ENCODE peak calls at places on chromosomes 7 and 10, in six cellular contexts. One of them, this sample, is unnamed.

GRCh38 chr10:15748137-15748536 is 28.4 kb upstream of the ITGA8 start:
- DNase-seq in fibroblast of mammary gland: no peak
- DNase-seq in AG09309: no peak
- DNase-seq in uterus: no peak
- DNase-seq in DND-41: no peak
- DNase-seq in Panc1: no peak
- DNase-seq in this sample: no peak

GRCh38 chr7:150378115-150378852 is 846 bp upstream of the ZNF775 start:
- DNase-seq in fibroblast of mammary gland: peak
- DNase-seq in DND-41: peak
- DNase-seq in uterus: peak
- DNase-seq in Panc1: no peak
- DNase-seq in AG09309: no peak
- DNase-seq in this sample: no peak

GRCh38 chr10:20142311-20142710 is 326.1 kb downstream of the PLXDC2 start:
- DNase-seq in fibroblast of mammary gland: no peak
- DNase-seq in Panc1: no peak
- DNase-seq in DND-41: no peak
- DNase-seq in AG09309: no peak
- DNase-seq in uterus: no peak
- DNase-seq in this sample: no peak

GRCh38 chr7:38374507-38374906 is 101.1 kb upstream of the TARP start:
- DNase-seq in uterus: no peak
- DNase-seq in AG09309: no peak
- DNase-seq in fibroblast of mammary gland: peak
- DNase-seq in DND-41: peak
- DNase-seq in Panc1: no peak
- DNase-seq in this sample: no peak

GRCh38 chr10:61939575-61940301 is 38.2 kb downstream of the ARID5B start:
- DNase-seq in fibroblast of mammary gland: peak
- DNase-seq in Panc1: peak
- DNase-seq in uterus: no peak
- DNase-seq in DND-41: no peak
- DNase-seq in AG09309: peak
- DNase-seq in this sample: peak

GRCh38 chr10:32065871-32066270 is 9.6 kb upstream of the KIF5B start:
- DNase-seq in Panc1: no peak
- DNase-seq in AG09309: peak
- DNase-seq in DND-41: no peak
- DNase-seq in uterus: no peak
- DNase-seq in fibroblast of mammary gland: peak
- DNase-seq in this sample: peak

GRCh38 chr10:105681051-105681450 is 1040.0 kb downstream of the SORCS3 start:
- DNase-seq in Panc1: no peak
- DNase-seq in fibroblast of mammary gland: no peak
- DNase-seq in AG09309: no peak
- DNase-seq in uterus: no peak
- DNase-seq in DND-41: no peak
- DNase-seq in this sample: no peak

GRCh38 chr10:5618829-5619228 is 47.6 kb downstream of the ASB13 start:
- DNase-seq in DND-41: no peak
- DNase-seq in fibroblast of mammary gland: no peak
- DNase-seq in AG09309: no peak
- DNase-seq in uterus: peak
- DNase-seq in Panc1: no peak
- DNase-seq in this sample: no peak

GRCh38 chr10:60883187-60883586 is 60.8 kb downstream of the RHOBTB1 start:
- DNase-seq in AG09309: no peak
- DNase-seq in uterus: no peak
- DNase-seq in fibroblast of mammary gland: peak
- DNase-seq in DND-41: peak
- DNase-seq in Panc1: peak
- DNase-seq in this sample: no peak

GRCh38 chr10:97771055-97771811 is 566 bp downstream of the SFRP5 start:
- DNase-seq in uterus: no peak
- DNase-seq in AG09309: no peak
- DNase-seq in DND-41: no peak
- DNase-seq in Panc1: no peak
- DNase-seq in fibroblast of mammary gland: peak
- DNase-seq in this sample: no peak

GRCh38 chr10:8700689-8701088 is 646.2 kb downstream of the GATA3 start:
- DNase-seq in Panc1: no peak
- DNase-seq in DND-41: no peak
- DNase-seq in uterus: no peak
- DNase-seq in fibroblast of mammary gland: no peak
- DNase-seq in AG09309: no peak
- DNase-seq in this sample: no peak

GRCh38 chr7:50372921-50373320 is 68.4 kb downstream of the IKZF1 start:
- DNase-seq in fibroblast of mammary gland: no peak
- DNase-seq in AG09309: no peak
- DNase-seq in uterus: no peak
- DNase-seq in DND-41: no peak
- DNase-seq in Panc1: no peak
- DNase-seq in this sample: no peak

GRCh38 chr7:92767427-92767826 is 68.9 kb downstream of the CDK6 start:
- DNase-seq in Panc1: no peak
- DNase-seq in DND-41: no peak
- DNase-seq in uterus: no peak
- DNase-seq in fibroblast of mammary gland: peak
- DNase-seq in AG09309: no peak
- DNase-seq in this sample: no peak

GRCh38 chr10:117259279-117259678 is 18.4 kb downstream of the SLC18A2 start:
- DNase-seq in fibroblast of mammary gland: no peak
- DNase-seq in Panc1: no peak
- DNase-seq in AG09309: no peak
- DNase-seq in uterus: no peak
- DNase-seq in DND-41: no peak
- DNase-seq in this sample: no peak

GRCh38 chr7:48458701-48459509 is 287.6 kb downstream of the ABCA13 start:
- DNase-seq in Panc1: no peak
- DNase-seq in AG09309: no peak
- DNase-seq in DND-41: no peak
- DNase-seq in uterus: no peak
- DNase-seq in fibroblast of mammary gland: no peak
- DNase-seq in this sample: no peak

GRCh38 chr10:124387078-124387874 is 31.4 kb downstream of the OAT start:
- DNase-seq in Panc1: no peak
- DNase-seq in fibroblast of mammary gland: no peak
- DNase-seq in uterus: no peak
- DNase-seq in DND-41: no peak
- DNase-seq in AG09309: no peak
- DNase-seq in this sample: no peak

GRCh38 chr10:100841528-100841927 is 71.2 kb upstream of the SLF2 start:
- DNase-seq in uterus: no peak
- DNase-seq in fibroblast of mammary gland: no peak
- DNase-seq in Panc1: no peak
- DNase-seq in AG09309: no peak
- DNase-seq in DND-41: no peak
- DNase-seq in this sample: no peak

GRCh38 chr10:44703241-44704155 is 207.6 kb upstream of the TMEM72 start:
- DNase-seq in Panc1: no peak
- DNase-seq in uterus: no peak
- DNase-seq in DND-41: no peak
- DNase-seq in AG09309: no peak
- DNase-seq in fibroblast of mammary gland: peak
- DNase-seq in this sample: no peak

GRCh38 chr7:116805100-116805544 is 57.3 kb upstream of the CAPZA2 start:
- DNase-seq in AG09309: peak
- DNase-seq in fibroblast of mammary gland: peak
- DNase-seq in Panc1: no peak
- DNase-seq in DND-41: no peak
- DNase-seq in uterus: no peak
- DNase-seq in this sample: no peak

GRCh38 chr7:82105463-82105862 is 335.6 kb upstream of the HGF start:
- DNase-seq in Panc1: peak
- DNase-seq in AG09309: no peak
- DNase-seq in uterus: no peak
- DNase-seq in fibroblast of mammary gland: peak
- DNase-seq in DND-41: no peak
- DNase-seq in this sample: peak

GRCh38 chr7:14219125-14219524 is 229.7 kb upstream of the ETV1 start:
- DNase-seq in uterus: no peak
- DNase-seq in fibroblast of mammary gland: no peak
- DNase-seq in Panc1: no peak
- DNase-seq in DND-41: no peak
- DNase-seq in AG09309: no peak
- DNase-seq in this sample: no peak

GRCh38 chr7:16850772-16851466 is 30.9 kb downstream of the AGR3 start:
- DNase-seq in DND-41: no peak
- DNase-seq in fibroblast of mammary gland: no peak
- DNase-seq in uterus: no peak
- DNase-seq in AG09309: no peak
- DNase-seq in Panc1: no peak
- DNase-seq in this sample: no peak

GRCh38 chr7:87220734-87221215 is 1.2 kb upstream of the TMEM243 start:
- DNase-seq in fibroblast of mammary gland: peak
- DNase-seq in Panc1: no peak
- DNase-seq in AG09309: no peak
- DNase-seq in DND-41: no peak
- DNase-seq in uterus: no peak
- DNase-seq in this sample: no peak

GRCh38 chr10:4765428-4765827 is 60.6 kb upstream of the AKR1E2 start:
- DNase-seq in fibroblast of mammary gland: peak
- DNase-seq in Panc1: no peak
- DNase-seq in uterus: no peak
- DNase-seq in DND-41: no peak
- DNase-seq in AG09309: no peak
- DNase-seq in this sample: no peak

GRCh38 chr10:77381750-77382149 is 255.9 kb downstream of the KCNMA1 start:
- DNase-seq in fibroblast of mammary gland: no peak
- DNase-seq in Panc1: no peak
- DNase-seq in uterus: no peak
- DNase-seq in DND-41: no peak
- DNase-seq in AG09309: no peak
- DNase-seq in this sample: no peak

GRCh38 chr7:24831240-24831639 is 74.0 kb upstream of the GSDME start:
- DNase-seq in AG09309: no peak
- DNase-seq in uterus: no peak
- DNase-seq in DND-41: no peak
- DNase-seq in fibroblast of mammary gland: peak
- DNase-seq in Panc1: no peak
- DNase-seq in this sample: no peak

DNA sequence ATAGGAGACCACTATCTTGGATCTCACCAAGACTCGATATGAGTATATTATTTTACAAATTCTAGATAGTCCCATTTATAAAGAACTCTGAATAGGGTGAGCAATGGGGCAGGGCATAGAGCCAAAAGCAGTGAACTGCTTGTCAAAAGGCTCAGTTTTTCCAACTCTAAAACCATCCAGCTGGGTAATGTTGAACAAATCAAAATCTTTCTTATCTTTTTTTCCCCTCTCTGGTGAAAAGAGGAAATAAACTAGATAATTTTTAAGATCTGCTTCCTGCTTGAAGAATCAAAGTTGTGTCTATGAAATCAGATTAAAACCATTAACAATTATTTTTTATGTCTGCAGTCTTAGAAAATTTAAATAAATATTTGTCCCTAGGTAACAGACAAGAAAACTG is 178.6 kb downstream of the REEP3 start:
- DNase-seq in Panc1: no peak
- DNase-seq in fibroblast of mammary gland: peak
- DNase-seq in uterus: peak
- DNase-seq in DND-41: no peak
- DNase-seq in AG09309: no peak
- DNase-seq in this sample: no peak
- H3K4me3 ChIP-seq in Panc1: no peak
- H3K4me3 ChIP-seq in fibroblast of mammary gland: no peak
- H3K4me3 ChIP-seq in uterus: no peak
- H3K4me3 ChIP-seq in DND-41: no peak
- H3K4me3 ChIP-seq in AG09309: no peak
- H3K4me3 ChIP-seq in this sample: no peak

DNA sequence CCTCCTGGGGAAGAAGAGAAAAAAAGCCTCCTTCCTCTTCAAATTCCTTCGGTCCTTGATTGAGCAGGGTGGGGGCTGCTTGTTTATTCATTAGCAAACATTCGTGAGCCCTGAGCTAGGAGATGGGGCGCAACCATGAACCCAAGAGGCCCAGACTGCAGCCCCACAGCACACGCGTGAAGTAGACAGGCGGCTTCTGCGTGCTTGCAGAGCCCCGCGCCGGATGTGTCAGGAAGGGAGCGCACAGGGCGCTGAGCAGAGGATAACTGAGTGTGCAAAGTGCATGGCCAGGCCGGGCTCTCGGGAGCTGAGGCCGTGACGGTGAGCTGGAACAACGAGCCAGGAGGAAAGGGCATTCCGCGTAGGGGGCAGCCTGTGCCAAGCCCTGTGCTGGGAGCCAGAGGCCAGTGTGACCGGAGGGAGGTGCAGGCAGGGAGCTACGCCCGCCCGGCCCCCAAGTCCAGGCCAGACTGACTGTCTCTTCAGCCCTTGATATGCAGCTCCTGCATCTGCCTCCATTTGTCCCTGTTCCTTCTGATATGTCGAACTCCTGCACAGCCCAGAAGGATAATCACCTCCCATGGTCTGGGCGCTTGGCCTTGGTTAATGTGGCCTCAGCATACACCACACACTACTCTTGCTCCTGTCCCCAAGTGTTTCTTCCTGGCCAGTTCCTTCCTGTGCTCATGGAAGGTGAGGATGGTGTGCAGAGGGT is 4.6 kb downstream of the FOXL3 start:
- DNase-seq in DND-41: no peak
- DNase-seq in AG09309: no peak
- DNase-seq in uterus: no peak
- DNase-seq in fibroblast of mammary gland: no peak
- DNase-seq in Panc1: no peak
- DNase-seq in this sample: no peak
- H3K4me3 ChIP-seq in DND-41: no peak
- H3K4me3 ChIP-seq in AG09309: no peak
- H3K4me3 ChIP-seq in uterus: no peak
- H3K4me3 ChIP-seq in fibroblast of mammary gland: no peak
- H3K4me3 ChIP-seq in Panc1: no peak
- H3K4me3 ChIP-seq in this sample: no peak

DNA sequence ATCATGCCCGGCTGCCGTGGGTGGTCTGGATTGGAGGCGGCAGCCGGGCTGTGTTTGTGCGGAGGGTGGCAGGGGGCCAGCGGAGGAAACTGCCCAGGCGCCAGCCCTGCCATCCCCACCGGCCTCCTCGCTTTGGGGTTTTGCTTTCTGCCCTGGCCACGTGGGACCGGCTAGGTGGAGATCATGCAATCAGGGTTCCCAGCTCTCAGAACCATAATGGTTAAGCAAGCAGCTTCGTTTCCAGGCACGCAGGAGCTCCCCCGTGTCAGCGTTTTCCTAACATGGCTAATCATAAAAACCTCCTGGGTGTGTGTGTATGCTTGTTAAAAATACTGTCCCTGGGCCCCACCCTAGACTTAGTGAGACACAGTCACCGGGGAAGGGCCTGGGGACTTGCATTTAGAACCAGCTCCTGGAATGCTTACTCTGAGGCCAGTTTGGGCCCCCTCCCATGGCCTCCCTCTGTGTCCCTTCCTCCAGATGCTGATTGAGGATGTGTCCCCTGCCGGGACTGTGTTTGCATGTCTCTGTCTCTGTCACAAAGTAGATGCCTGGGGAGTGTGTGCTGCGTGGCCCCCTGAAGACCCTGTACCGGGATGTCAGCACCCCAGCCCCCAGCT is 119.3 kb downstream of the CUX1 start:
- DNase-seq in Panc1: no peak
- DNase-seq in AG09309: no peak
- DNase-seq in uterus: peak
- DNase-seq in fibroblast of mammary gland: peak
- DNase-seq in DND-41: no peak
- DNase-seq in this sample: no peak
- H3K4me3 ChIP-seq in Panc1: no peak
- H3K4me3 ChIP-seq in AG09309: peak
- H3K4me3 ChIP-seq in uterus: peak
- H3K4me3 ChIP-seq in fibroblast of mammary gland: peak
- H3K4me3 ChIP-seq in DND-41: no peak
- H3K4me3 ChIP-seq in this sample: no peak

GRCh38 chr7:114943953-114944741 is 22.3 kb downstream of the MDFIC start:
- DNase-seq in Panc1: no peak
- DNase-seq in uterus: no peak
- DNase-seq in DND-41: no peak
- DNase-seq in fibroblast of mammary gland: peak
- DNase-seq in AG09309: no peak
- DNase-seq in this sample: no peak
- H3K4me3 ChIP-seq in Panc1: no peak
- H3K4me3 ChIP-seq in uterus: no peak
- H3K4me3 ChIP-seq in DND-41: no peak
- H3K4me3 ChIP-seq in fibroblast of mammary gland: no peak
- H3K4me3 ChIP-seq in AG09309: no peak
- H3K4me3 ChIP-seq in this sample: no peak

This sample was measured in skeletal muscle cell.